ENCODE peak calls at places on chromosomes 16 and 17, in nine cellular contexts. One of them, this sample, is unnamed.

GRCh38 chr17:9022553-9023388 is 1.5 kb downstream of the NTN1 start:
- DNase-seq in activated T-helper 1 cell treated with anti-CD3 and anti-CD28 coated beads, Interleukin-12 subunit alpha, Interleukin-12 subunit beta, Interleukin-2, Interleukin-4 antibody, amounts not matched to agents 30 ng/mL and 10 ng/mL and 1 ng/mL, durations not matched to agents 14 hours and 24 hours and 36 hours: no peak
- DNase-seq in neuronal stem cell: peak
- DNase-seq in NCI-H82: no peak
- DNase-seq in endodermal cell: peak
- DNase-seq in C1 segment of cervical spinal cord: no peak
- DNase-seq in activated CD4-positive, alpha-beta T cell treated with anti-CD3 and anti-CD28 coated beads, Interleukin-2, amount 10 ng/mL, durations not matched to agents 7 days and 5 days: no peak
- DNase-seq in GM13976: peak
- DNase-seq in CD4-positive, CD25-positive, alpha-beta regulatory T cell: no peak
- DNase-seq in this sample: no peak

GRCh38 chr17:78973792-78974520 is 5.8 kb downstream of the LGALS3BP start:
- DNase-seq in neuronal stem cell: no peak
- DNase-seq in activated CD4-positive, alpha-beta T cell treated with anti-CD3 and anti-CD28 coated beads, Interleukin-2, amount 10 ng/mL, durations not matched to agents 7 days and 5 days: no peak
- DNase-seq in CD4-positive, CD25-positive, alpha-beta regulatory T cell: no peak
- DNase-seq in activated T-helper 1 cell treated with anti-CD3 and anti-CD28 coated beads, Interleukin-12 subunit alpha, Interleukin-12 subunit beta, Interleukin-2, Interleukin-4 antibody, amounts not matched to agents 30 ng/mL and 10 ng/mL and 1 ng/mL, durations not matched to agents 14 hours and 24 hours and 36 hours: no peak
- DNase-seq in GM13976: no peak
- DNase-seq in C1 segment of cervical spinal cord: no peak
- DNase-seq in endodermal cell: no peak
- DNase-seq in NCI-H82: no peak
- DNase-seq in this sample: no peak

GRCh38 chr17:74134991-74135390 is 68.5 kb upstream of the RPL38 start:
- DNase-seq in C1 segment of cervical spinal cord: no peak
- DNase-seq in NCI-H82: peak
- DNase-seq in CD4-positive, CD25-positive, alpha-beta regulatory T cell: no peak
- DNase-seq in activated CD4-positive, alpha-beta T cell treated with anti-CD3 and anti-CD28 coated beads, Interleukin-2, amount 10 ng/mL, durations not matched to agents 7 days and 5 days: no peak
- DNase-seq in neuronal stem cell: no peak
- DNase-seq in GM13976: no peak
- DNase-seq in endodermal cell: peak
- DNase-seq in activated T-helper 1 cell treated with anti-CD3 and anti-CD28 coated beads, Interleukin-12 subunit alpha, Interleukin-12 subunit beta, Interleukin-2, Interleukin-4 antibody, amounts not matched to agents 30 ng/mL and 10 ng/mL and 1 ng/mL, durations not matched to agents 14 hours and 24 hours and 36 hours: no peak
- DNase-seq in this sample: no peak

GRCh38 chr17:4365628-4366311 is 705 bp downstream of the UBE2G1 start:
- DNase-seq in endodermal cell: peak
- DNase-seq in NCI-H82: peak
- DNase-seq in GM13976: no peak
- DNase-seq in activated T-helper 1 cell treated with anti-CD3 and anti-CD28 coated beads, Interleukin-12 subunit alpha, Interleukin-12 subunit beta, Interleukin-2, Interleukin-4 antibody, amounts not matched to agents 30 ng/mL and 10 ng/mL and 1 ng/mL, durations not matched to agents 14 hours and 24 hours and 36 hours: peak
- DNase-seq in C1 segment of cervical spinal cord: no peak
- DNase-seq in neuronal stem cell: peak
- DNase-seq in CD4-positive, CD25-positive, alpha-beta regulatory T cell: no peak
- DNase-seq in activated CD4-positive, alpha-beta T cell treated with anti-CD3 and anti-CD28 coated beads, Interleukin-2, amount 10 ng/mL, durations not matched to agents 7 days and 5 days: peak
- DNase-seq in this sample: no peak

GRCh38 chr17:33864758-33865229 is 390.3 kb upstream of the CCL2 start:
- DNase-seq in neuronal stem cell: no peak
- DNase-seq in C1 segment of cervical spinal cord: no peak
- DNase-seq in GM13976: no peak
- DNase-seq in CD4-positive, CD25-positive, alpha-beta regulatory T cell: no peak
- DNase-seq in activated T-helper 1 cell treated with anti-CD3 and anti-CD28 coated beads, Interleukin-12 subunit alpha, Interleukin-12 subunit beta, Interleukin-2, Interleukin-4 antibody, amounts not matched to agents 30 ng/mL and 10 ng/mL and 1 ng/mL, durations not matched to agents 14 hours and 24 hours and 36 hours: no peak
- DNase-seq in activated CD4-positive, alpha-beta T cell treated with anti-CD3 and anti-CD28 coated beads, Interleukin-2, amount 10 ng/mL, durations not matched to agents 7 days and 5 days: no peak
- DNase-seq in endodermal cell: no peak
- DNase-seq in NCI-H82: peak
- DNase-seq in this sample: no peak

GRCh38 chr16:75065149-75065807 is 51.3 kb downstream of the LDHD start:
- DNase-seq in NCI-H82: no peak
- DNase-seq in neuronal stem cell: no peak
- DNase-seq in activated T-helper 1 cell treated with anti-CD3 and anti-CD28 coated beads, Interleukin-12 subunit alpha, Interleukin-12 subunit beta, Interleukin-2, Interleukin-4 antibody, amounts not matched to agents 30 ng/mL and 10 ng/mL and 1 ng/mL, durations not matched to agents 14 hours and 24 hours and 36 hours: peak
- DNase-seq in GM13976: no peak
- DNase-seq in endodermal cell: no peak
- DNase-seq in C1 segment of cervical spinal cord: no peak
- DNase-seq in CD4-positive, CD25-positive, alpha-beta regulatory T cell: no peak
- DNase-seq in activated CD4-positive, alpha-beta T cell treated with anti-CD3 and anti-CD28 coated beads, Interleukin-2, amount 10 ng/mL, durations not matched to agents 7 days and 5 days: peak
- DNase-seq in this sample: no peak

GRCh38 chr17:34443832-34444469 is 80.9 kb upstream of the CCL1 start:
- DNase-seq in GM13976: peak
- DNase-seq in activated CD4-positive, alpha-beta T cell treated with anti-CD3 and anti-CD28 coated beads, Interleukin-2, amount 10 ng/mL, durations not matched to agents 7 days and 5 days: no peak
- DNase-seq in activated T-helper 1 cell treated with anti-CD3 and anti-CD28 coated beads, Interleukin-12 subunit alpha, Interleukin-12 subunit beta, Interleukin-2, Interleukin-4 antibody, amounts not matched to agents 30 ng/mL and 10 ng/mL and 1 ng/mL, durations not matched to agents 14 hours and 24 hours and 36 hours: no peak
- DNase-seq in NCI-H82: peak
- DNase-seq in CD4-positive, CD25-positive, alpha-beta regulatory T cell: no peak
- DNase-seq in C1 segment of cervical spinal cord: peak
- DNase-seq in neuronal stem cell: peak
- DNase-seq in endodermal cell: peak
- DNase-seq in this sample: no peak

GRCh38 chr17:43381204-43381603 is 17.6 kb upstream of the ARL4D start:
- DNase-seq in CD4-positive, CD25-positive, alpha-beta regulatory T cell: no peak
- DNase-seq in NCI-H82: no peak
- DNase-seq in neuronal stem cell: no peak
- DNase-seq in GM13976: no peak
- DNase-seq in activated CD4-positive, alpha-beta T cell treated with anti-CD3 and anti-CD28 coated beads, Interleukin-2, amount 10 ng/mL, durations not matched to agents 7 days and 5 days: no peak
- DNase-seq in C1 segment of cervical spinal cord: no peak
- DNase-seq in endodermal cell: no peak
- DNase-seq in activated T-helper 1 cell treated with anti-CD3 and anti-CD28 coated beads, Interleukin-12 subunit alpha, Interleukin-12 subunit beta, Interleukin-2, Interleukin-4 antibody, amounts not matched to agents 30 ng/mL and 10 ng/mL and 1 ng/mL, durations not matched to agents 14 hours and 24 hours and 36 hours: no peak
- DNase-seq in this sample: no peak

GRCh38 chr17:48540213-48540612 is 4.7 kb downstream of the HOXB2 start:
- DNase-seq in activated T-helper 1 cell treated with anti-CD3 and anti-CD28 coated beads, Interleukin-12 subunit alpha, Interleukin-12 subunit beta, Interleukin-2, Interleukin-4 antibody, amounts not matched to agents 30 ng/mL and 10 ng/mL and 1 ng/mL, durations not matched to agents 14 hours and 24 hours and 36 hours: no peak
- DNase-seq in activated CD4-positive, alpha-beta T cell treated with anti-CD3 and anti-CD28 coated beads, Interleukin-2, amount 10 ng/mL, durations not matched to agents 7 days and 5 days: no peak
- DNase-seq in GM13976: no peak
- DNase-seq in neuronal stem cell: no peak
- DNase-seq in CD4-positive, CD25-positive, alpha-beta regulatory T cell: no peak
- DNase-seq in C1 segment of cervical spinal cord: no peak
- DNase-seq in endodermal cell: no peak
- DNase-seq in NCI-H82: no peak
- DNase-seq in this sample: no peak

This sample was measured in NT2/D1.